ENCODE peak calls at places on chromosomes 11 and 22, in seven cellular contexts. G is OCI-M1; T is fibroblast of the aortic adventitia; B is epithelial cell of prostate; I is stimulated activated CD4-positive, alpha-beta T cell treated with anti-CD3 and anti-CD28 coated beads, Interleukin-1b, Interleukin-23, amount 100 ng/mL, for 48 hours; Y is activated gamma-delta T cell treated with anti-CD3 and anti-CD28 coated beads, Interleukin-2, amount 50 U/mL, for 16 hours; Q is SK-MEL-5. V is an unnamed sample.

GRCh38 chr11:22666700-22667439 is 459 bp downstream of the GAS2 start:
- DNase-seq in G (no peak), T (peak), B (no peak), I (peak), Y (no peak), Q (peak), V (peak)

GRCh38 chr11:46741600-46742484 is 22.8 kb downstream of the F2 start:
- DNase-seq in G (no peak), T (no peak), B (no peak), I (no peak), Y (no peak), Q (no peak), V (no peak)

GRCh38 chr11:72012897-72013721 is 14.4 kb downstream of the IL18BP start:
- DNase-seq in G (no peak), T (peak), B (peak), I (no peak), Y (no peak), Q (no peak), V (no peak)

GRCh38 chr11:110613526-110613925 is 98.7 kb downstream of the ARHGAP20 start:
- DNase-seq in G (no peak), T (no peak), B (no peak), I (no peak), Y (no peak), Q (no peak), V (peak)

GRCh38 chr22:35452810-35453743 is 53.1 kb downstream of the MCM5 start:
- DNase-seq in G (no peak), T (no peak), B (no peak), I (no peak), Y (no peak), Q (no peak), V (no peak)

GRCh38 chr22:48950151-48950915 is 877.3 kb downstream of the BRD1 start:
- DNase-seq in G (no peak), T (no peak), B (no peak), I (no peak), Y (no peak), Q (no peak), V (no peak)

GRCh38 chr22:35126993-35127392 is 61.0 kb downstream of the ISX start:
- DNase-seq in G (no peak), T (no peak), B (no peak), I (no peak), Y (no peak), Q (no peak), V (no peak)

GRCh38 chr11:15629690-15630321 is 515.1 kb downstream of the INSC start:
- DNase-seq in G (peak), T (no peak), B (no peak), I (no peak), Y (no peak), Q (peak), V (peak)

GRCh38 chr22:44424131-44424711 is 73.8 kb downstream of the RTL6 start:
- DNase-seq in G (no peak), T (no peak), B (no peak), I (no peak), Y (no peak), Q (no peak), V (no peak)

GRCh38 chr11:7436657-7437056 is 48.6 kb upstream of the OLFML1 start:
- DNase-seq in G (peak), T (no peak), B (no peak), I (no peak), Y (no peak), Q (no peak), V (no peak)

GRCh38 chr11:2382927-2383822 is 6.1 kb downstream of the CD81 start:
- DNase-seq in G (no peak), T (peak), B (no peak), I (no peak), Y (no peak), Q (no peak), V (no peak)

GRCh38 chr11:88521354-88522310 is 184.1 kb upstream of the CTSC start:
- DNase-seq in G (no peak), T (peak), B (no peak), I (no peak), Y (no peak), Q (peak), V (peak)

GRCh38 chr11:21556936-21557335 is 635.9 kb upstream of the ANO5 start:
- DNase-seq in G (no peak), T (no peak), B (no peak), I (no peak), Y (no peak), Q (no peak), V (no peak)

GRCh38 chr22:41998361-41999261 is at the start of gene WBP2NL:
- DNase-seq in G (no peak), T (peak), B (peak), I (peak), Y (peak), Q (peak), V (peak)

GRCh38 chr22:43262990-43263644 is 76.2 kb upstream of the TTLL12 start:
- DNase-seq in G (peak), T (no peak), B (no peak), I (peak), Y (peak), Q (no peak), V (no peak)

GRCh38 chr11:123624974-123625373 is 29.4 kb downstream of the SCN3B start:
- DNase-seq in G (no peak), T (peak), B (no peak), I (no peak), Y (no peak), Q (no peak), V (no peak)

V was measured in adipocyte.